ENCODE peak calls at places on chromosomes 2 and 18, in four cellular contexts. M is mucosa of gallbladder, C is lung microvascular endothelial cell, V is M059J. T is an unnamed sample.

GRCh38 chr2:69453475-69454129 is 16.4 kb upstream of the NFU1 start:
- DNase-seq in M (no peak), C (no peak), V (no peak), T (no peak)

GRCh38 chr2:30108192-30108591 is 38.6 kb upstream of the YPEL5 start:
- DNase-seq in M (no peak), C (no peak), V (peak), T (no peak)

GRCh38 chr2:112623913-112624777 is 21.6 kb upstream of the SLC20A1 start:
- DNase-seq in M (no peak), C (peak), V (peak), T (peak)

GRCh38 chr2:175183674-175184073 is 2.2 kb upstream of the ATP5MC3 start:
- DNase-seq in M (no peak), C (no peak), V (no peak), T (no peak)

GRCh38 chr2:97774425-97774824 is 61.0 kb downstream of the ZAP70 start:
- DNase-seq in M (no peak), C (peak), V (no peak), T (peak)

GRCh38 chr2:54402350-54402749 is 53.8 kb upstream of the SPTBN1 start:
- DNase-seq in M (peak), C (peak), V (peak), T (peak)

GRCh38 chr18:37266290-37266689 is 299.3 kb downstream of the CELF4 start:
- DNase-seq in M (no peak), C (no peak), V (no peak), T (no peak)

GRCh38 chr2:128370468-128371247 is 52.0 kb upstream of the HS6ST1 start:
- DNase-seq in M (no peak), C (no peak), V (no peak), T (no peak)

GRCh38 chr2:240818543-240819403 is 1.2 kb downstream of the KIF1A start:
- DNase-seq in M (no peak), C (no peak), V (no peak), T (peak)

GRCh38 chr2:227884511-227884947 is 13.1 kb downstream of the DAW1 start:
- DNase-seq in M (peak), C (peak), V (peak), T (peak)

GRCh38 chr18:77140439-77141109 is 8.0 kb upstream of the MBP start:
- DNase-seq in M (peak), C (peak), V (no peak), T (no peak)

GRCh38 chr2:223737207-223737606 is 100.2 kb downstream of the AP1S3 start:
- DNase-seq in M (no peak), C (no peak), V (no peak), T (no peak)

GRCh38 chr2:9394816-9395215 is 28.5 kb downstream of the ITGB1BP1 start:
- DNase-seq in M (no peak), C (no peak), V (no peak), T (no peak)